ENCODE peak calls at places on chromosomes 7 and 10, in eight cellular contexts. One of them, this sample, is unnamed.

GRCh38 chr10:79106651-79107050 is 37.9 kb downstream of the ZMIZ1 start:
- DNase-seq in psoas muscle: no peak
- DNase-seq in A673: no peak
- DNase-seq in G401: peak; percentile 77
- DNase-seq in lower lobe of right lung: no peak
- DNase-seq in neural crest cell: no peak
- DNase-seq in CD4-positive, CD25-positive, alpha-beta regulatory T cell: no peak
- DNase-seq in T-helper 2 cell: no peak
- DNase-seq in this sample: no peak

GRCh38 chr7:138892016-138892630 is 89.1 kb downstream of the KIAA1549 start:
- DNase-seq in G401: no peak
- DNase-seq in neural crest cell: no peak
- DNase-seq in lower lobe of right lung: no peak
- DNase-seq in A673: no peak
- DNase-seq in T-helper 2 cell: no peak
- DNase-seq in psoas muscle: no peak
- DNase-seq in CD4-positive, CD25-positive, alpha-beta regulatory T cell: no peak
- DNase-seq in this sample: no peak

GRCh38 chr10:104350146-104350635 is 3.4 kb upstream of the CFAP58 start:
- DNase-seq in G401: peak; percentile 59
- DNase-seq in neural crest cell: no peak
- DNase-seq in psoas muscle: no peak
- DNase-seq in A673: peak; percentile 82
- DNase-seq in CD4-positive, CD25-positive, alpha-beta regulatory T cell: peak; percentile 76
- DNase-seq in lower lobe of right lung: no peak
- DNase-seq in T-helper 2 cell: no peak
- DNase-seq in this sample: no peak

GRCh38 chr7:129090307-129090907 is 35.5 kb upstream of the TNPO3 start:
- DNase-seq in psoas muscle: no peak
- DNase-seq in neural crest cell: no peak
- DNase-seq in CD4-positive, CD25-positive, alpha-beta regulatory T cell: no peak
- DNase-seq in A673: no peak
- DNase-seq in G401: no peak
- DNase-seq in lower lobe of right lung: no peak
- DNase-seq in T-helper 2 cell: no peak
- DNase-seq in this sample: no peak

GRCh38 chr10:78953124-78954008 is 115.4 kb upstream of the ZMIZ1 start:
- DNase-seq in CD4-positive, CD25-positive, alpha-beta regulatory T cell: no peak
- DNase-seq in psoas muscle: peak; percentile 76
- DNase-seq in lower lobe of right lung: no peak
- DNase-seq in T-helper 2 cell: no peak
- DNase-seq in G401: no peak
- DNase-seq in A673: peak; percentile 39
- DNase-seq in neural crest cell: no peak
- DNase-seq in this sample: peak; percentile 83

GRCh38 chr10:106897631-106898161 is 266.8 kb downstream of the SORCS1 start:
- DNase-seq in psoas muscle: no peak
- DNase-seq in T-helper 2 cell: no peak
- DNase-seq in A673: no peak
- DNase-seq in G401: no peak
- DNase-seq in neural crest cell: no peak
- DNase-seq in CD4-positive, CD25-positive, alpha-beta regulatory T cell: no peak
- DNase-seq in lower lobe of right lung: no peak
- DNase-seq in this sample: no peak

GRCh38 chr10:131787961-131788360 is 112.8 kb upstream of the PPP2R2D start:
- DNase-seq in lower lobe of right lung: no peak
- DNase-seq in A673: no peak
- DNase-seq in psoas muscle: no peak
- DNase-seq in CD4-positive, CD25-positive, alpha-beta regulatory T cell: no peak
- DNase-seq in neural crest cell: no peak
- DNase-seq in G401: no peak
- DNase-seq in T-helper 2 cell: no peak
- DNase-seq in this sample: no peak

GRCh38 chr7:66356277-66356721 is 151.2 kb downstream of the TPST1 start:
- DNase-seq in A673: no peak
- DNase-seq in lower lobe of right lung: no peak
- DNase-seq in CD4-positive, CD25-positive, alpha-beta regulatory T cell: no peak
- DNase-seq in neural crest cell: no peak
- DNase-seq in G401: no peak
- DNase-seq in T-helper 2 cell: no peak
- DNase-seq in psoas muscle: no peak
- DNase-seq in this sample: no peak

GRCh38 chr10:88064608-88065383 is 201.4 kb downstream of the PTEN start:
- DNase-seq in A673: peak; percentile 23
- DNase-seq in T-helper 2 cell: peak; percentile 14
- DNase-seq in lower lobe of right lung: peak; percentile 63
- DNase-seq in G401: no peak
- DNase-seq in psoas muscle: peak; percentile 80
- DNase-seq in CD4-positive, CD25-positive, alpha-beta regulatory T cell: peak; percentile 65
- DNase-seq in neural crest cell: no peak
- DNase-seq in this sample: no peak

GRCh38 chr10:58326967-58327381 is 7.8 kb upstream of the UBE2D1 start:
- DNase-seq in G401: no peak
- DNase-seq in T-helper 2 cell: no peak
- DNase-seq in neural crest cell: no peak
- DNase-seq in CD4-positive, CD25-positive, alpha-beta regulatory T cell: no peak
- DNase-seq in lower lobe of right lung: no peak
- DNase-seq in A673: no peak
- DNase-seq in psoas muscle: peak; percentile 71
- DNase-seq in this sample: peak; percentile 73

GRCh38 chr7:123738808-123739207 is 10.0 kb downstream of the WASL start:
- DNase-seq in G401: no peak
- DNase-seq in neural crest cell: no peak
- DNase-seq in T-helper 2 cell: no peak
- DNase-seq in lower lobe of right lung: no peak
- DNase-seq in psoas muscle: no peak
- DNase-seq in CD4-positive, CD25-positive, alpha-beta regulatory T cell: no peak
- DNase-seq in A673: no peak
- DNase-seq in this sample: no peak

GRCh38 chr7:2048006-2048405 is 184.7 kb downstream of the MAD1L1 start:
- DNase-seq in T-helper 2 cell: no peak
- DNase-seq in lower lobe of right lung: peak; percentile 8
- DNase-seq in G401: no peak
- DNase-seq in neural crest cell: no peak
- DNase-seq in psoas muscle: peak; percentile 8
- DNase-seq in CD4-positive, CD25-positive, alpha-beta regulatory T cell: no peak
- DNase-seq in A673: no peak
- DNase-seq in this sample: peak; percentile 41

GRCh38 chr7:100568936-100569844 is 4.5 kb downstream of the SAP25 start:
- DNase-seq in A673: peak; percentile 67
- DNase-seq in neural crest cell: peak; percentile 55
- DNase-seq in T-helper 2 cell: peak; percentile 42
- DNase-seq in G401: peak; percentile 67
- DNase-seq in lower lobe of right lung: peak; percentile 76
- DNase-seq in CD4-positive, CD25-positive, alpha-beta regulatory T cell: no peak
- DNase-seq in psoas muscle: peak; percentile 67
- DNase-seq in this sample: no peak

GRCh38 chr7:34900891-34901493 is 136.3 kb downstream of the DPY19L1 start:
- DNase-seq in CD4-positive, CD25-positive, alpha-beta regulatory T cell: no peak
- DNase-seq in psoas muscle: no peak
- DNase-seq in neural crest cell: no peak
- DNase-seq in T-helper 2 cell: no peak
- DNase-seq in G401: peak; percentile 87
- DNase-seq in lower lobe of right lung: no peak
- DNase-seq in A673: peak; percentile 41
- DNase-seq in this sample: no peak

GRCh38 chr7:76244781-76245391 is 43.2 kb downstream of the SRRM3 start:
- DNase-seq in lower lobe of right lung: no peak
- DNase-seq in T-helper 2 cell: no peak
- DNase-seq in G401: peak; percentile 66
- DNase-seq in psoas muscle: no peak
- DNase-seq in CD4-positive, CD25-positive, alpha-beta regulatory T cell: no peak
- DNase-seq in neural crest cell: no peak
- DNase-seq in A673: no peak
- DNase-seq in this sample: no peak

GRCh38 chr7:46153951-46154787 is 233.1 kb upstream of the IGFBP3 start:
- DNase-seq in T-helper 2 cell: no peak
- DNase-seq in lower lobe of right lung: no peak
- DNase-seq in G401: no peak
- DNase-seq in neural crest cell: no peak
- DNase-seq in CD4-positive, CD25-positive, alpha-beta regulatory T cell: no peak
- DNase-seq in A673: no peak
- DNase-seq in psoas muscle: no peak
- DNase-seq in this sample: no peak

GRCh38 chr10:132180736-132181135 is 6.0 kb upstream of the DPYSL4 start:
- DNase-seq in G401: no peak
- DNase-seq in psoas muscle: no peak
- DNase-seq in lower lobe of right lung: no peak
- DNase-seq in T-helper 2 cell: no peak
- DNase-seq in CD4-positive, CD25-positive, alpha-beta regulatory T cell: no peak
- DNase-seq in A673: no peak
- DNase-seq in neural crest cell: no peak
- DNase-seq in this sample: no peak

GRCh38 chr10:6838118-6838517 is 258.0 kb upstream of the PRKCQ start:
- DNase-seq in lower lobe of right lung: no peak
- DNase-seq in neural crest cell: no peak
- DNase-seq in T-helper 2 cell: no peak
- DNase-seq in A673: peak; percentile 53
- DNase-seq in psoas muscle: no peak
- DNase-seq in CD4-positive, CD25-positive, alpha-beta regulatory T cell: no peak
- DNase-seq in G401: peak; percentile 19
- DNase-seq in this sample: no peak

This sample was measured in kidney.